ENCODE peak calls at places on chromosomes 11 and 22, in six cellular contexts. S is HepG2, Q is lung, H is psoas muscle, G is colonic mucosa, I is cardiac muscle cell. Z is an unnamed sample.

GRCh38 chr11:17563961-17564686 is 17.1 kb downstream of the OTOG start:
- DNase-seq in S (no peak), Q (no peak), H (no peak), G (peak), I (no peak), Z (no peak)

GRCh38 chr11:111520565-111520964 is 6.0 kb downstream of the HOATZ start:
- DNase-seq in S (no peak), Q (no peak), H (no peak), G (no peak), I (no peak), Z (no peak)

GRCh38 chr11:69010964-69011623 is 2.0 kb downstream of the MRGPRF start:
- DNase-seq in S (no peak), Q (peak), H (peak), G (peak), I (peak), Z (peak)

GRCh38 chr11:79087238-79087956 is 353.4 kb downstream of the TENM4 start:
- DNase-seq in S (peak), Q (no peak), H (no peak), G (no peak), I (peak), Z (no peak)

GRCh38 chr11:18632841-18633240 is 1.3 kb downstream of the SPTY2D1 start:
- DNase-seq in S (no peak), Q (no peak), H (no peak), G (no peak), I (no peak), Z (no peak)

GRCh38 chr11:60305906-60306619 is 21.0 kb upstream of the MS4A6E start:
- DNase-seq in S (no peak), Q (no peak), H (no peak), G (no peak), I (no peak), Z (no peak)

GRCh38 chr11:67409261-67409666 is 5.4 kb downstream of the TBC1D10C start:
- DNase-seq in S (no peak), Q (no peak), H (no peak), G (no peak), I (no peak), Z (no peak)

GRCh38 chr22:41695211-41695610 is 4.1 kb upstream of the MEI1 start:
- DNase-seq in S (no peak), Q (no peak), H (no peak), G (no peak), I (no peak), Z (no peak)

GRCh38 chr11:18987454-18988231 is 48.4 kb upstream of the MRGPRX1 start:
- DNase-seq in S (no peak), Q (no peak), H (no peak), G (no peak), I (no peak), Z (no peak)

GRCh38 chr11:90220391-90220790 is 2.5 kb downstream of the CHORDC1 start:
- DNase-seq in S (no peak), Q (no peak), H (no peak), G (no peak), I (no peak), Z (no peak)

GRCh38 chr22:24703101-24703500 is 71.4 kb downstream of the PIWIL3 start:
- DNase-seq in S (peak), Q (no peak), H (no peak), G (peak), I (no peak), Z (no peak)

GRCh38 chr11:55895216-55895615 is 12.1 kb downstream of the TRIM51 start:
- DNase-seq in S (no peak), Q (no peak), H (no peak), G (no peak), I (no peak), Z (no peak)

GRCh38 chr11:61874460-61874809 is 16.9 kb downstream of the FADS3 start:
- DNase-seq in S (no peak), Q (peak), H (no peak), G (no peak), I (no peak), Z (no peak)

GRCh38 chr11:742156-742546 is 5.1 kb upstream of the TALDO1 start:
- DNase-seq in S (no peak), Q (no peak), H (no peak), G (no peak), I (no peak), Z (no peak)

GRCh38 chr22:37601540-37602442 is 6.8 kb upstream of the GGA1 start:
- DNase-seq in S (peak), Q (peak), H (no peak), G (peak), I (peak), Z (no peak)

GRCh38 chr11:58525037-58525614 is 17.2 kb upstream of the OR5B21 start:
- DNase-seq in S (no peak), Q (no peak), H (no peak), G (no peak), I (no peak), Z (no peak)

GRCh38 chr11:40288212-40288803 is 1171.1 kb downstream of the LRRC4C start:
- DNase-seq in S (no peak), Q (no peak), H (no peak), G (no peak), I (no peak), Z (no peak)

GRCh38 chr11:91984033-91984568 is 240.5 kb upstream of the FAT3 start:
- DNase-seq in S (no peak), Q (no peak), H (no peak), G (no peak), I (no peak), Z (no peak)

GRCh38 chr11:16356057-16356750 is at the start of gene SOX6:
- DNase-seq in S (peak), Q (no peak), H (no peak), G (no peak), I (peak), Z (no peak)

GRCh38 chr11:288328-289144 is at the start of gene PGGHG:
- DNase-seq in S (no peak), Q (peak), H (peak), G (peak), I (peak), Z (no peak)

GRCh38 chr11:129374081-129374992 is 1.3 kb upstream of the BARX2 start:
- DNase-seq in S (no peak), Q (no peak), H (peak), G (peak), I (peak), Z (no peak)

GRCh38 chr11:45847908-45848316 is 637 bp downstream of the CRY2 start:
- DNase-seq in S (peak), Q (peak), H (peak), G (peak), I (peak), Z (peak)

GRCh38 chr11:113475160-113475761 is at the start of gene DRD2:
- DNase-seq in S (no peak), Q (no peak), H (no peak), G (no peak), I (peak), Z (no peak)

GRCh38 chr22:40939202-40939601 is 12.0 kb upstream of the RBX1 start:
- DNase-seq in S (no peak), Q (no peak), H (no peak), G (no peak), I (no peak), Z (no peak)

GRCh38 chr22:45007946-45008852 is 1.6 kb downstream of the PHF21B start:
- DNase-seq in S (no peak), Q (no peak), H (peak), G (no peak), I (peak), Z (no peak)

GRCh38 chr22:37024339-37025157 is 5.0 kb downstream of the MPST start:
- DNase-seq in S (no peak), Q (no peak), H (no peak), G (peak), I (no peak), Z (no peak)

GRCh38 chr11:95228081-95228859 is 2.7 kb downstream of the SESN3 start:
- DNase-seq in S (no peak), Q (no peak), H (no peak), G (no peak), I (no peak), Z (no peak)

GRCh38 chr11:130523609-130524008 is 75.2 kb downstream of the ADAMTS15 start:
- DNase-seq in S (no peak), Q (peak), H (peak), G (no peak), I (no peak), Z (peak)

GRCh38 chr11:109166441-109166840 is 255.5 kb upstream of the C11orf87 start:
- DNase-seq in S (no peak), Q (no peak), H (no peak), G (no peak), I (no peak), Z (no peak)

GRCh38 chr11:18578975-18579598 is 9.4 kb downstream of the UEVLD start:
- DNase-seq in S (peak), Q (no peak), H (no peak), G (peak), I (no peak), Z (no peak)

DNA sequence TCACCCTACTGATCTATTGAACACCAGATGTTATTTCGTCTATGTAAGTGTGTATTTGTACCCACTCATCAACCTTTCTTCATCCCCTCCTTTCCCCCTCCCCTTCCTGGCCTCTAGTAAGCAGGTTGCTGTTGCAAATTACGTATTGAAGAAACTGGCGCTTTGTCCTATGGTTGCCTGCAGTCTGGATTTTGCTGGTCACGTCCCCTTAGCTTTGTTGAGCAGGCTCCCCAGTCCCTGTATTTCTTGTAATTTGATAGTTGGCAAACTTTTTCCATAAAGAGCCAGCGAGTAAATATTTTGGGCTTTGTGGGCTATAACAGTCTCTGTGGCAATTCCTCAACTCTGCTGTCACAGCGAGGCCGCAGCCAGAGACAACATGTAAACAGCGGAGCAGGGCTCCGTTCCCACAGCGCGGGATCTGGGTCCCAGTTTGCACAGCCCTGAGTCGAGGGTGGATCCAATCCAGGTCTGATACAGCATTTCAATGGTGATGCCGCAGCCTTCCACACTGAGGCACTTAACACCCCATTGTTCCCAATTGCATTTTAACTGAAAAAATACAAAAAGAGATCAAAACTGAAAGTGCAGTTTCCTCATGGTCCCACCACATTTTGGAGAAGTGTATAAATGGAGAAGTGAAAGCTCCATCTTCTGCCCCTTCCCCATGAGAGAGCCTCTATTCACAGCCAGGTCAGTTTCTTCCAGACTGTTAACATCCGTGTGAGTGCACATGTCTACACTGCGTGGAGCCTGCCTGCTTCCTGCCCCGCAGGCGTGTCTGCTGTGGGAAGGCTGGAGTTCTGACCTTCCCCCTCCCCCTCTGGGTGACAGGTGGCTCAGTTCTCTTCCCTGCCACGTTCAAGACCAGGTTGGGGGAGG is 89.0 kb downstream of the RPS6KA4 start:
- DNase-seq in S (no peak), Q (no peak), H (peak), G (peak), I (no peak), Z (no peak)
- H3K4me3 ChIP-seq in S (no peak), Q (no peak), H (peak), G (peak), I (no peak), Z (peak)

GRCh38 chr22:35410663-35411034 is 10.7 kb downstream of the MCM5 start:
- DNase-seq in S (no peak), Q (no peak), H (no peak), G (no peak), I (no peak), Z (no peak)
- H3K27ac ChIP-seq in S (no peak), Q (peak), H (no peak), G (peak), I (no peak), Z (no peak)

DNA sequence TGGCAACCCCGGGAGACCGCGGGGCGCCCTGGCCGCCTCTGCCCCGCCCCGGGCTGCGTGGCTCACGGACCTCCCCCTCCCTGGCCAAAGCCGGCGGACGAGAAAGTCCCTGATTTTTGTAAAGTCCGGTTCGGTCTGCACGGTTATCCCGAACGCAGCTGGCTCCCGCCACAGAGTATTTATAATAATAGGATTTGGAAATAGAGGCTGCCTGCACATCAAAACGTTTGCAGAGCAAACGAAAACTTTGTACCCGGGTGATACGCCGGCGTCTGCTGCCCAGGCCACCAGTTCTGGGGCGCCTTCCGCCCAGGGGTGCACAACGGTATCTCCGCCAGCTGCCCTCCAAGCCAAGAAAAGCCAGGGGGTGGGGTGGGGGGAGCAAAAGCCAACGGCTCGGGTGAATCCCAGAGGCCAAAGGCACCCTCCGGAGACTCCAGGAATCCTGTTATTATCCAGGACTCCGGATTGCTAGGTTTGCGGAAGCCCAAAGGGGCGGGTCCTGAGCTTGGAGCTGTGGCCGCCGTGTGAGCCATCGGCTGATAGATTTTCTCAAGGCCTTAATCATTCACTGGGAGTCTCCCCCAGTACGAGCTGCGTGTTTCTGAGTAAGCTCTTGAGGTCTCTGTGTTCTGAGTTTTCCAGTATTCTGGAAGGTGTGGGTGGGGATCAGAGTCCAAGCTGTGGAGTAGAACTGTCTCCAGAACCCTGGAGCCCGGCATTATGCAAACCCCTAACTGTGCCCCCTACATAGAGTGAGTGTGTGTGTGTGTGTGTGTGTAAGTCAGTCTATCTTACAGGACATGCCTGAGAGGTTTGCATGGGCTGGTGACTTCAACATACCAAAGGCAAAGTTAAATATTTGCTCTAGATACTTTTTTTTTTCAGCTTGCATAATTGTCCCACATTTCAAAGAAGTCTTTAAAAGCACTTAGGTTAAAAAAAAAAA is 679 bp upstream of the SHANK2 start:
- DNase-seq in S (peak), Q (peak), H (no peak), G (peak), I (peak), Z (no peak)
- H3K4me3 ChIP-seq in S (peak), Q (peak), H (peak), G (peak), I (peak), Z (no peak)

GRCh38 chr22:39234867-39235687 is 9.7 kb downstream of the PDGFB start:
- DNase-seq in S (no peak), Q (no peak), H (peak), G (peak), I (no peak), Z (peak)
- H3K27ac ChIP-seq in S (no peak), Q (peak), H (peak), G (no peak), I (peak), Z (peak)

GRCh38 chr11:64229090-64229958 is 1.0 kb upstream of the DNAJC4 start:
- DNase-seq in S (no peak), Q (no peak), H (no peak), G (peak), I (no peak), Z (no peak)
- H3K4me3 ChIP-seq in S (peak), Q (no peak), H (peak), G (peak), I (no peak), Z (peak)

DNA sequence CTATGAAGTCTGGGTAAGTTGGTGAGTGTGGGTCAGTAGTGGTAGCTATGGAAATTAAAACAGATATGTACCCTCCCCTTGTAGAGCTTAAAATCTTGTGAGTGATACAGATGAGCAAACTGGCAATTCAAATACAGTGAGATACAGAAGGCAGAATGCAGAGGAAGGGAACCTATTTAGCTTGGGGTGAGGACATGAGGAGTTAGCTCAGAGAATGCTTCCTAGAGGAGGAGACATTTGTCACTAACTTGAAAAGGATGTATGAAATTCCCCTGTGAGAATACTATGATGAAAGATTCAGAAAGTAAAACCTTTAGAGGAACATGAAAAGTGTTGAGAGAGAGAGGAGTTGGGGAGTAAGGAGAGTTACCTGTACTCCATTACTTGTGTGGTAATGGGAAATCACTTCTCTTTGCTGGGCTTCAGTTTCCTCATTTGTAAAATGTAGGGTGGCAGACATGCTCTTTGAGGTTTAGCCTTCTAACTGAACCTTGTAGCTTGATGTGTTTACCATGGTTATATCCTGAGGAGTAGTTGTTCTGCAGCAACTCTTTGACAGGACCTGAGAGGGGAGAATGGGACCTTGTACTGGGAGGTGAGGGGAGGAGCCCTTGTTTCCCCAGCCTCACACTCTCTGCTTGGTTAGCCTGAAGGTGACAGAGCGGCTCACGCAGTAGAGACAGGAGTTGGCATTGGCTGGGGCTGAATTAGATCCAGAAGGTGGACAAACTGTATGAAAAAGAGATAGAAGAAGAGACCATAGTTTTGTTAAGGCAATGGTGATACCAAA is 17.9 kb downstream of the SWAP70 start:
- DNase-seq in S (peak), Q (no peak), H (no peak), G (no peak), I (no peak), Z (no peak)
- H3K27ac ChIP-seq in S (peak), Q (peak), H (no peak), G (no peak), I (peak), Z (no peak)

GRCh38 chr11:118980191-118980881 is 8.8 kb downstream of the FOXR1 start:
- DNase-seq in S (no peak), Q (no peak), H (peak), G (peak), I (no peak), Z (peak)
- H3K4me3 ChIP-seq in S (no peak), Q (no peak), H (peak), G (no peak), I (no peak), Z (no peak)